ENCODE peak calls at places on chromosomes 7 and 10, in ten cellular contexts. P is activated naive CD4-positive, alpha-beta T cell; U is T-helper 1 cell; X is NCI-H2107; F is psoas muscle; Y is CD8-positive, alpha-beta T cell; G is HEK293T; I is hepatocyte; N is IMR-90; M is tibial artery. L is an unnamed sample.

GRCh38 chr7:20393021-20394015 is 62.6 kb downstream of the ITGB8 start:
- DNase-seq in P (no peak), U (no peak), X (no peak), F (no peak), Y (no peak), G (no peak), I (peak; percentile 30), N (no peak), M (no peak), L (no peak)

GRCh38 chr10:47167591-47167990 is 132.4 kb upstream of the GDF10 start:
- DNase-seq in P (no peak), U (no peak), X (no peak), F (no peak), Y (no peak), G (no peak), I (no peak), N (no peak), M (no peak), L (no peak)

GRCh38 chr10:61172182-61172926 is 228.4 kb upstream of the RHOBTB1 start:
- DNase-seq in P (no peak), U (no peak), X (no peak), F (no peak), Y (no peak), G (no peak), I (no peak), N (no peak), M (no peak), L (no peak)

GRCh38 chr10:79219276-79219957 is 127.9 kb upstream of the PPIF start:
- DNase-seq in P (no peak), U (no peak), X (no peak), F (no peak), Y (no peak), G (no peak), I (no peak), N (peak; percentile 52), M (no peak), L (no peak)

GRCh38 chr7:65924193-65924592 is 51.3 kb downstream of the VKORC1L1 start:
- DNase-seq in P (no peak), U (no peak), X (no peak), F (no peak), Y (no peak), G (no peak), I (no peak), N (no peak), M (no peak), L (no peak)

GRCh38 chr7:73735526-73735905 is 3.1 kb downstream of the ABHD11 start:
- DNase-seq in P (no peak), U (no peak), X (no peak), F (no peak), Y (no peak), G (no peak), I (peak; percentile 16), N (no peak), M (no peak), L (no peak)

GRCh38 chr10:124449170-124450009 is 445 bp downstream of the NKX1-2 start:
- DNase-seq in P (no peak), U (no peak), X (no peak), F (no peak), Y (no peak), G (no peak), I (no peak), N (no peak), M (no peak), L (no peak)

GRCh38 chr10:113261806-113262205 is 291.0 kb upstream of the HABP2 start:
- DNase-seq in P (no peak), U (no peak), X (no peak), F (no peak), Y (no peak), G (no peak), I (no peak), N (no peak), M (no peak), L (no peak)

GRCh38 chr10:29392376-29393021 is 103.6 kb downstream of the LYZL1 start:
- DNase-seq in P (no peak), U (peak; percentile 7), X (no peak), F (no peak), Y (no peak), G (peak; percentile 32), I (peak; percentile 74), N (peak; percentile 31), M (peak; percentile 46), L (peak; percentile 67)

GRCh38 chr10:30114871-30115270 is 55.5 kb upstream of the JCAD start:
- DNase-seq in P (no peak), U (no peak), X (no peak), F (no peak), Y (no peak), G (no peak), I (peak; percentile 32), N (peak; percentile 26), M (peak; percentile 48), L (no peak)

GRCh38 chr7:129914536-129915272 is 38.1 kb downstream of the UBE2H start:
- DNase-seq in P (no peak), U (no peak), X (no peak), F (no peak), Y (no peak), G (no peak), I (no peak), N (no peak), M (no peak), L (no peak)

GRCh38 chr10:62693306-62693705 is 111.2 kb upstream of the ADO start:
- DNase-seq in P (no peak), U (no peak), X (no peak), F (no peak), Y (no peak), G (no peak), I (no peak), N (no peak), M (no peak), L (peak; percentile 43)

GRCh38 chr7:149870701-149871483 is 2.9 kb upstream of the ATP6V0E2 start:
- DNase-seq in P (no peak), U (no peak), X (no peak), F (no peak), Y (no peak), G (no peak), I (no peak), N (no peak), M (no peak), L (no peak)

GRCh38 chr7:96075510-96076349 is 246.2 kb downstream of the SLC25A13 start:
- DNase-seq in P (peak; percentile 10), U (peak; percentile 37), X (peak; percentile 36), F (peak; percentile 69), Y (peak; percentile 10), G (peak; percentile 77), I (peak; percentile 87), N (peak; percentile 56), M (peak; percentile 47), L (peak; percentile 77)

GRCh38 chr7:35749548-35749947 is 51.3 kb upstream of the SEPTIN7 start:
- DNase-seq in P (no peak), U (no peak), X (no peak), F (no peak), Y (no peak), G (no peak), I (no peak), N (peak; percentile 23), M (no peak), L (no peak)

GRCh38 chr10:43100366-43100765 is 23.5 kb downstream of the RET start:
- DNase-seq in P (no peak), U (no peak), X (no peak), F (no peak), Y (no peak), G (no peak), I (no peak), N (no peak), M (no peak), L (no peak)

GRCh38 chr10:124010563-124011131 is 82.8 kb downstream of the CHST15 start:
- DNase-seq in P (no peak), U (no peak), X (no peak), F (peak; percentile 74), Y (no peak), G (no peak), I (no peak), N (no peak), M (no peak), L (peak; percentile 39)

GRCh38 chr7:17090751-17091150 is 207.7 kb upstream of the AHR start:
- DNase-seq in P (no peak), U (no peak), X (no peak), F (no peak), Y (no peak), G (no peak), I (no peak), N (peak; percentile 86), M (no peak), L (no peak)

GRCh38 chr10:79070091-79070610 is 1.4 kb downstream of the ZMIZ1 start:
- DNase-seq in P (no peak), U (no peak), X (no peak), F (peak; percentile 79), Y (no peak), G (no peak), I (peak; percentile 66), N (no peak), M (no peak), L (no peak)

L was measured in Karpas-422.